ENCODE peak calls at places on chromosomes 1 and 21, in seven cellular contexts. I is CD8-positive, alpha-beta T cell; F is heart left ventricle; A is ovary; V is testis; N is pancreas; Q is prostate gland. M is an unnamed sample. For H3K4me1, the result is how much of the 10 kb centered on the place peaks cover.

GRCh38 chr1:44031051-44031899 is at the start of gene SLC6A9:
- DNase-seq in A (peak), Q (peak), F (peak), I (peak), N (peak), V (peak), M (peak)

GRCh38 chr1:11982010-11982392 is 1.8 kb downstream of the MFN2 start:
- DNase-seq in V (no peak), I (no peak), Q (no peak), F (no peak), A (no peak), N (no peak), M (no peak)

GRCh38 chr1:41109316-41110263 is 88.1 kb upstream of the SLFNL1 start:
- DNase-seq in A (peak), V (peak), Q (peak), F (peak), I (no peak), N (peak), M (peak)

GRCh38 chr1:172460177-172460576 is 16.3 kb upstream of the PIGC start:
- DNase-seq in A (no peak), N (no peak), Q (no peak), I (no peak), V (no peak), F (no peak), M (no peak)

GRCh38 chr1:88655685-88656299 is 28.3 kb upstream of the PKN2 start:
- DNase-seq in Q (no peak), I (no peak), V (no peak), N (no peak), A (no peak), F (no peak), M (no peak)

GRCh38 chr1:182611326-182611725 is 7.1 kb upstream of the RGS16 start:
- DNase-seq in Q (no peak), A (no peak), F (no peak), I (no peak), V (no peak), N (no peak), M (no peak)

GRCh38 chr21:43925609-43926008 is 60.6 kb downstream of the AGPAT3 start:
- DNase-seq in Q (no peak), I (no peak), V (no peak), N (no peak), F (no peak), A (no peak), M (no peak)

GRCh38 chr1:44217809-44218410 is 4.6 kb downstream of the DMAP1 start:
- DNase-seq in N (peak), Q (peak), V (peak), A (peak), F (peak), I (peak), M (peak)

GRCh38 chr1:26035203-26035958 is 10.5 kb downstream of the SLC30A2 start:
- DNase-seq in Q (peak), I (peak), F (peak), V (peak), A (peak), N (peak), M (peak)

GRCh38 chr21:31908106-31909031 is 35.5 kb downstream of the HUNK start:
- DNase-seq in F (no peak), V (peak), N (peak), I (no peak), A (peak), Q (peak), M (peak)

GRCh38 chr1:234531181-234532132 is 52.5 kb upstream of the TARBP1 start:
- DNase-seq in I (no peak), V (peak), N (peak), Q (peak), F (peak), A (peak), M (peak)

GRCh38 chr1:2518528-2518927 is 7.9 kb downstream of the PANK4 start:
- DNase-seq in N (no peak), V (no peak), A (no peak), Q (no peak), F (no peak), I (no peak), M (no peak)

GRCh38 chr1:193070942-193071341 is 11.5 kb downstream of the RO60 start:
- DNase-seq in A (no peak), N (no peak), F (no peak), I (no peak), Q (no peak), V (no peak), M (no peak)

GRCh38 chr21:45357436-45358260 is 47.3 kb upstream of the COL18A1 start:
- DNase-seq in A (peak), I (no peak), F (peak), Q (no peak), N (no peak), V (peak), M (peak)

GRCh38 chr1:101444873-101445618 is 208.2 kb downstream of the S1PR1 start:
- DNase-seq in Q (no peak), A (no peak), N (no peak), F (peak), V (no peak), I (no peak), M (no peak)

GRCh38 chr1:151199860-151200581 is 1.7 kb downstream of the PIP5K1A start:
- DNase-seq in N (no peak), A (no peak), I (no peak), V (no peak), F (peak), Q (no peak), M (peak)

GRCh38 chr1:232084584-232085223 is 458.1 kb downstream of the DISC1 start:
- DNase-seq in N (no peak), A (no peak), I (no peak), V (no peak), F (no peak), Q (no peak), M (no peak)

GRCh38 chr1:228061411-228062084 is 21.0 kb upstream of the ARF1 start:
- DNase-seq in Q (no peak), F (peak), A (peak), I (no peak), N (no peak), V (no peak), M (no peak)

GRCh38 chr1:118290046-118290445 is 105.0 kb upstream of the SPAG17 start:
- DNase-seq in Q (no peak), A (no peak), I (no peak), V (peak), N (no peak), F (no peak), M (no peak)

GRCh38 chr1:202241376-202242079 is 47.9 kb downstream of the LGR6 start:
- DNase-seq in A (no peak), V (no peak), I (no peak), N (peak), F (no peak), Q (peak), M (no peak)

GRCh38 chr21:39385299-39386145 is 36.6 kb upstream of the HMGN1 start:
- DNase-seq in I (peak), Q (peak), A (peak), F (peak), N (peak), V (peak), M (peak)

GRCh38 chr21:36866419-36866818 is 100.0 kb downstream of the HLCS start:
- DNase-seq in A (no peak), F (no peak), I (no peak), Q (no peak), N (no peak), V (no peak), M (no peak)

GRCh38 chr1:125064481-125064880 is 3879.7 kb downstream of the SRGAP2C start:
- DNase-seq in Q (no peak), I (no peak), A (peak), V (no peak), N (no peak), F (no peak), M (no peak)

GRCh38 chr1:62038594-62039284 is 155.9 kb upstream of the L1TD1 start:
- DNase-seq in A (no peak), I (no peak), N (no peak), Q (no peak), F (no peak), V (peak), M (no peak)

GRCh38 chr1:59432531-59433439 is 135.9 kb downstream of the FGGY start:
- DNase-seq in V (no peak), N (no peak), Q (no peak), I (no peak), A (no peak), F (no peak), M (no peak)

GRCh38 chr1:239268007-239268406 is 118.4 kb upstream of the CHRM3 start:
- DNase-seq in V (no peak), I (no peak), Q (no peak), A (no peak), N (no peak), F (no peak), M (no peak)

GRCh38 chr21:23016617-23017016 is 2018.4 kb downstream of the NCAM2 start:
- DNase-seq in A (no peak), N (no peak), F (no peak), I (no peak), V (peak), Q (no peak), M (no peak)

GRCh38 chr21:38460171-38460742 is 38.0 kb downstream of the ERG start:
- DNase-seq in Q (peak), V (no peak), F (no peak), I (no peak), A (no peak), N (no peak), M (no peak)

GRCh38 chr1:209130886-209131285 is 452.6 kb upstream of the CAMK1G start:
- DNase-seq in I (no peak), A (no peak), Q (no peak), F (no peak), N (no peak), V (no peak), M (no peak)

GRCh38 chr1:88801575-88802208 is 89.7 kb downstream of the GTF2B start:
- DNase-seq in A (no peak), N (no peak), F (no peak), I (no peak), Q (no peak), V (no peak), M (no peak)

GRCh38 chr1:232905324-232906034 is 44.9 kb upstream of the NTPCR start:
- DNase-seq in Q (no peak), V (no peak), I (no peak), F (no peak), A (no peak), N (no peak), M (no peak)

GRCh38 chr1:169528214-169529067 is 42.7 kb upstream of the SLC19A2 start:
- DNase-seq in Q (no peak), F (no peak), I (no peak), A (no peak), V (no peak), N (no peak), M (no peak)

GRCh38 chr1:170424346-170424745 is 107.6 kb upstream of the GORAB start:
- DNase-seq in V (no peak), A (no peak), N (no peak), I (no peak), Q (no peak), F (no peak), M (no peak)

GRCh38 chr1:185045793-185046441 is 559 bp downstream of the RNF2 start:
- DNase-seq in N (peak), F (peak), A (peak), I (peak), V (peak), Q (peak), M (peak)

GRCh38 chr1:157124855-157125254 is 13.3 kb downstream of the ETV3 start:
- DNase-seq in Q (no peak), I (no peak), N (no peak), V (no peak), F (no peak), A (no peak), M (no peak)

GRCh38 chr1:195979646-195980045 is 628.6 kb downstream of the KCNT2 start:
- DNase-seq in Q (no peak), I (no peak), V (no peak), F (no peak), N (no peak), A (no peak), M (no peak)

GRCh38 chr1:27011058-27011764 is 1.4 kb downstream of the TENT5B start:
- DNase-seq in I (no peak), Q (peak), N (no peak), V (no peak), A (peak), F (peak), M (peak)

GRCh38 chr1:24443241-24443656 is 27.6 kb downstream of the NIPAL3 start:
- DNase-seq in V (peak), I (no peak), Q (no peak), F (no peak), A (no peak), N (no peak), M (no peak)

GRCh38 chr21:34360488-34361241 is 3.1 kb upstream of the KCNE2 start:
- DNase-seq in V (peak), F (no peak), A (no peak), I (no peak), Q (no peak), N (no peak), M (no peak)
- TF ChIP-seq CTCF in V (no peak), F (no peak), A (no peak), I (no peak), Q (no peak), N (no peak), M (no peak)

GRCh38 chr1:161817155-161817730 is 51.1 kb downstream of the ATF6 start:
- DNase-seq in F (no peak), V (no peak), Q (no peak), A (no peak), N (no peak), I (no peak), M (no peak)
- H3K4me1 ChIP-seq in F (under half), V (under half), Q (under half), A (under half), N (under half), I (under half), M (under half)

GRCh38 chr21:33121715-33122475 is 52.0 kb downstream of the OLIG1 start:
- DNase-seq in I (no peak), A (no peak), N (no peak), F (no peak), Q (peak), V (peak), M (no peak)

GRCh38 chr21:33125981-33126380 is 56.0 kb downstream of the OLIG1 start:
- DNase-seq in I (no peak), F (no peak), Q (no peak), A (no peak), V (no peak), N (no peak), M (no peak)

GRCh38 chr21:33122507-33122906 is 52.6 kb downstream of the OLIG1 start:
- DNase-seq in A (no peak), N (no peak), I (no peak), F (no peak), V (no peak), Q (no peak), M (no peak)

GRCh38 chr21:33124879-33125278 is 54.9 kb downstream of the OLIG1 start:
- DNase-seq in F (peak), V (no peak), A (no peak), I (no peak), N (no peak), Q (no peak), M (no peak)

GRCh38 chr21:33123396-33124120 is 53.6 kb downstream of the OLIG1 start:
- DNase-seq in I (no peak), Q (no peak), V (no peak), A (no peak), F (no peak), N (no peak), M (no peak)
- TF ChIP-seq CTCF in I (no peak), Q (no peak), V (no peak), A (no peak), F (no peak), N (no peak), M (no peak)

GRCh38 chr1:207818971-207819451 is 67.2 kb downstream of the CD46 start:
- DNase-seq in F (no peak), I (no peak), N (no peak), A (no peak), Q (no peak), V (no peak), M (no peak)

GRCh38 chr1:207822124-207822601 is 70.3 kb downstream of the CD46 start:
- DNase-seq in A (no peak), Q (no peak), I (no peak), V (no peak), N (no peak), F (no peak), M (no peak)

GRCh38 chr1:207821464-207822045 is 69.7 kb downstream of the CD46 start:
- DNase-seq in V (no peak), N (peak), A (no peak), I (no peak), F (no peak), Q (no peak), M (no peak)

GRCh38 chr1:207822602-207823451 is 71.0 kb downstream of the CD46 start:
- DNase-seq in F (peak), I (peak), A (peak), N (peak), V (peak), Q (peak), M (peak)

GRCh38 chr1:207820568-207821463 is 69.0 kb downstream of the CD46 start:
- DNase-seq in N (no peak), A (no peak), I (no peak), V (no peak), Q (no peak), F (no peak), M (no peak)
- H3K4me1 ChIP-seq in N (half or more), A (under half), I (half or more), V (half or more), Q (under half), F (under half), M (under half)

GRCh38 chr1:29916656-29917369 is 680.5 kb downstream of the PTPRU start:
- DNase-seq in A (no peak), F (no peak), V (no peak), Q (no peak), N (no peak), I (no peak), M (no peak)

GRCh38 chr1:29906927-29907326 is 670.6 kb downstream of the PTPRU start:
- DNase-seq in Q (no peak), A (no peak), F (no peak), I (no peak), N (no peak), V (no peak), M (no peak)

DNA sequence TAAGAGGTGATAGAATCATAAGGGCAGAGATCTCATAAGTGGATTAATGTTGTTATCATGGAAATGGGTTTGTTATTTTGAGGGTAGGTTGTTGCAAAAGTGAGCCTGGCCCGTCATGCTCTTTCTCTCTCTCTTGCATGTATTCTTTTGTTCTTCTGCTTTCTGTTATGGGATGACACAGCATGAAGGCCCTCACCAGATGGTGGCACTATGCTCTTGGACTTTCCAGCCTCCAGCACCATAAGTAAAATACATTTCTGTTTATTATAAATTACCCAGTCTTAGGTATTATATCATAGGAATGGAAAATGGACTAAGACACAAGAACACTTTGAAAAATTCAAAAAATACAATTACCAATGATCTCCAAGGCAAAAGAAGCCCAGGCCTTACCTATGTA is 676.1 kb downstream of the PTPRU start:
- DNase-seq in F (no peak), N (no peak), V (no peak), A (no peak), Q (no peak), I (no peak), M (no peak)
- TF ChIP-seq CTCF in F (no peak), N (no peak), V (no peak), A (no peak), Q (no peak), I (no peak), M (no peak)

GRCh38 chr1:203280061-203280460 is 25.3 kb upstream of the BTG2 start:
- DNase-seq in Q (no peak), F (no peak), V (no peak), I (no peak), A (no peak), N (no peak), M (no peak)

GRCh38 chr1:203283597-203283996 is 21.7 kb upstream of the BTG2 start:
- DNase-seq in V (no peak), F (no peak), I (no peak), N (peak), Q (no peak), A (no peak), M (no peak)

GRCh38 chr1:203281033-203281432 is 24.3 kb upstream of the BTG2 start:
- DNase-seq in V (no peak), F (no peak), I (no peak), A (no peak), N (peak), Q (no peak), M (no peak)

GRCh38 chr1:203282720-203283542 is 22.4 kb upstream of the BTG2 start:
- DNase-seq in I (no peak), V (no peak), F (no peak), Q (no peak), A (no peak), N (peak), M (peak)

GRCh38 chr1:203281851-203282661 is 23.3 kb upstream of the BTG2 start:
- DNase-seq in Q (no peak), V (no peak), A (no peak), F (no peak), N (peak), I (no peak), M (peak)
- H3K4me1 ChIP-seq in Q (under half), V (under half), A (under half), F (under half), N (half or more), I (under half), M (under half)

GRCh38 chr1:51314974-51315373 is 15.4 kb downstream of the TTC39A start:
- DNase-seq in I (no peak), V (no peak), N (peak), A (no peak), F (no peak), Q (peak), M (no peak)

GRCh38 chr1:51316764-51317120 is 13.6 kb downstream of the TTC39A start:
- DNase-seq in F (no peak), A (no peak), I (no peak), N (no peak), Q (no peak), V (no peak), M (no peak)

GRCh38 chr1:51313961-51314777 is 16.2 kb downstream of the TTC39A start:
- DNase-seq in I (no peak), V (no peak), F (no peak), N (no peak), A (no peak), Q (peak), M (no peak)

GRCh38 chr1:51317798-51318197 is 12.6 kb downstream of the TTC39A start:
- DNase-seq in I (no peak), N (no peak), A (no peak), F (no peak), Q (no peak), V (no peak), M (no peak)

DNA sequence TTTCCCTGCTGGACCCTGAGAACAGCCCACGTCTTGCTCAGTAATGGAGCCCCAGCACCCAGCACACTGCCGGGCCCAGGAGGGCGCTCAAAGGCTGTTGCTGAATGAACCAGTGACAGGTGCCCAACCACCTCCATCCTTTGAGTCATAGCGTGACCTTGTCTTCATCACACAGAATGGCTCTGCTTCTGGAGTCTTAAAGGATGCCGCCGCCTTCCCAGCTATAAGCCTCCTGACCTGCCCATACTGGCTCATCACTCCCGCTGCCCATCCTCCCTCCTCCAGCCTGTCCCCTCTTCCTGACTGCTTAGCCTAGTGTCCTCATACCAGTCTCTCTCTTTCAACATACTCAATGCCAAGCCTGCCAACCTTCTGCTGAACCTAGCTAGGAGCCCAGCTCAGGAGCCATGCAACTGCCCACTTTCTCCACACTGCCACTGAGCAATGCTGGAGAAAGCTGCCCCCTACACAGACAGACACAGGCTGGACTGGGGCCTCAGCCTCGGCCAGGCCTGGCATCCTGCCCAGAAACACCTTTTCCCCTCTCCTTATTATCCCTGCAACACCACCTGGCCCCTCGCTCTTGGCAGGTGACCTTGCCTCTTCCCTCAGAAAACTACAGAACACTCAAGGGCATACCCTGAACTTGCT is 14.1 kb downstream of the TTC39A start:
- DNase-seq in A (no peak), V (no peak), Q (no peak), F (no peak), I (no peak), N (no peak), M (no peak)
- TF ChIP-seq CTCF in A (no peak), V (no peak), Q (no peak), F (no peak), I (no peak), N (no peak), M (no peak)